ENCODE peak calls at places on chromosomes 13 and 19, in nine cellular contexts. I is tibial nerve, L is heart left ventricle, A is ovary, G is adrenal gland, R is lower leg skin, F is H1, U is IMR-90, W is body of pancreas. O is an unnamed sample.

GRCh38 chr13:47420568-47420967 is 523.7 kb upstream of the HTR2A start:
- DNase-seq in W (no peak), A (no peak), L (no peak), U (peak; percentile 49), I (no peak), F (no peak), G (peak; percentile 28), R (no peak), O (no peak)

GRCh38 chr19:10118960-10119359 is 739 bp downstream of the EIF3G start:
- DNase-seq in I (no peak), A (no peak), G (no peak), W (no peak), R (no peak), L (no peak), F (no peak), U (no peak), O (no peak)

GRCh38 chr19:40550951-40551350 is 25.7 kb upstream of the SHKBP1 start:
- DNase-seq in I (no peak), F (no peak), L (no peak), R (no peak), G (no peak), U (no peak), W (no peak), A (no peak), O (no peak)

GRCh38 chr13:27783111-27783510 is 9.2 kb upstream of the GSX1 start:
- DNase-seq in U (peak; percentile 8), F (no peak), I (no peak), G (no peak), A (no peak), W (peak; percentile 36), L (no peak), R (peak; percentile 71), O (peak; percentile 32)

GRCh38 chr19:28595722-28596121 is 617.2 kb downstream of the UQCRFS1 start:
- DNase-seq in G (no peak), F (no peak), R (no peak), A (no peak), I (no peak), W (no peak), L (no peak), U (no peak), O (no peak)

GRCh38 chr19:4437103-4437502 is 20.5 kb downstream of the UBXN6 start:
- DNase-seq in F (no peak), W (no peak), A (no peak), G (no peak), I (no peak), L (no peak), U (no peak), R (no peak), O (no peak)

GRCh38 chr19:51354742-51355148 is 11.4 kb downstream of the ETFB start:
- DNase-seq in F (peak; percentile 55), L (no peak), A (no peak), R (no peak), U (peak; percentile 19), W (no peak), G (no peak), I (no peak), O (peak; percentile 87)

GRCh38 chr19:33376423-33376822 is 2.9 kb downstream of the CEBPG start:
- DNase-seq in A (no peak), W (peak; percentile 79), L (peak; percentile 71), I (peak; percentile 71), U (peak; percentile 87), R (peak; percentile 95), F (no peak), G (no peak), O (no peak)

GRCh38 chr19:13731147-13731964 is 33.0 kb upstream of the MRI1 start:
- DNase-seq in R (peak; percentile 98), F (peak; percentile 98), W (peak; percentile 97), U (peak; percentile 98), L (peak; percentile 96), G (peak; percentile 96), I (peak; percentile 93), A (peak; percentile 96), O (peak; percentile 97)

GRCh38 chr13:23724196-23724970 is 154.2 kb downstream of the TNFRSF19 start:
- DNase-seq in G (no peak), R (no peak), U (peak; percentile 71), W (no peak), L (no peak), F (no peak), I (no peak), A (no peak), O (no peak)

GRCh38 chr19:49338023-49338677 is 2.9 kb downstream of the CD37 start:
- DNase-seq in I (no peak), G (peak; percentile 37), L (peak; percentile 19), A (peak; percentile 45), F (peak; percentile 75), U (no peak), W (no peak), R (peak; percentile 85), O (peak; percentile 12)

GRCh38 chr19:49889687-49890348 is 6.9 kb downstream of the IL4I1 start:
- DNase-seq in L (peak; percentile 76), I (peak; percentile 74), R (peak; percentile 94), G (peak; percentile 75), U (peak; percentile 61), W (peak; percentile 75), F (peak; percentile 94), A (peak; percentile 79), O (peak; percentile 79)

GRCh38 chr13:21813110-21813509 is 142.2 kb downstream of the FGF9 start:
- DNase-seq in L (no peak), A (no peak), G (no peak), F (no peak), U (no peak), R (no peak), W (no peak), I (no peak), O (no peak)

GRCh38 chr13:30545320-30545719 is 72.4 kb upstream of the USPL1 start:
- DNase-seq in G (no peak), A (no peak), L (no peak), F (no peak), U (no peak), I (no peak), W (no peak), R (no peak), O (no peak)

GRCh38 chr19:44308011-44308410 is 3.2 kb upstream of the ZNF235 start:
- DNase-seq in A (no peak), F (no peak), R (no peak), W (no peak), G (no peak), I (no peak), L (no peak), U (no peak), O (no peak)

GRCh38 chr19:33508941-33509614 is 12.5 kb downstream of the PEPD start:
- DNase-seq in A (no peak), R (no peak), L (no peak), G (no peak), U (no peak), F (no peak), I (no peak), W (no peak), O (no peak)

GRCh38 chr13:42466609-42467008 is 107.3 kb upstream of the TNFSF11 start:
- DNase-seq in G (no peak), A (no peak), R (no peak), W (no peak), I (no peak), F (no peak), U (no peak), L (no peak), O (no peak)

GRCh38 chr13:30047154-30047874 is 196.9 kb upstream of the UBL3 start:
- DNase-seq in W (no peak), I (no peak), F (peak; percentile 13), R (no peak), L (no peak), A (no peak), G (no peak), U (peak; percentile 11), O (no peak)

DNA sequence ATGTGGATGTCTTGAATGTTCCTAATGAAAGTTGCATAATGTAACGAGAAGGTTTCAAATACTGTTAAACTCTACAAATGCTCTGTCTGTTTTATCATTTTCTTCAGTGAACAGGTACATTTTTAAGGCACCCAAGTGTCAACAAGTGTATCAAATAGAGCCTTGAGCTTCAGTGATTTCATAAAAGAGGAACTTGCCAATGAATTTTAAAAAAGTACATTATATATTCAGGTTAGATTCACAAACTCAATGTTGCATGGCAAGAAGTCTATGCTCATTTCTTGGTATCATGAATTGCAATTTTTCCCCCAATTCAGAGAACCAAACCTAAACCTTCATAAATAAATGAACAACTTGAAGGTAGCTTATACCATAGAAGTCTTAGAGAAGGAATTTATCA is 838.8 kb downstream of the PCDH9 start:
- DNase-seq in L (no peak), A (no peak), R (no peak), G (no peak), I (no peak), U (no peak), F (no peak), W (no peak), O (no peak)
- H3K4me3 ChIP-seq in L (no peak overlapping the region), A (no peak overlapping the region), R (no peak overlapping the region), G (no peak overlapping the region), I (no peak overlapping the region), U (no peak overlapping the region), F (no peak overlapping the region), W (no peak overlapping the region), O (no peak overlapping the region)

DNA sequence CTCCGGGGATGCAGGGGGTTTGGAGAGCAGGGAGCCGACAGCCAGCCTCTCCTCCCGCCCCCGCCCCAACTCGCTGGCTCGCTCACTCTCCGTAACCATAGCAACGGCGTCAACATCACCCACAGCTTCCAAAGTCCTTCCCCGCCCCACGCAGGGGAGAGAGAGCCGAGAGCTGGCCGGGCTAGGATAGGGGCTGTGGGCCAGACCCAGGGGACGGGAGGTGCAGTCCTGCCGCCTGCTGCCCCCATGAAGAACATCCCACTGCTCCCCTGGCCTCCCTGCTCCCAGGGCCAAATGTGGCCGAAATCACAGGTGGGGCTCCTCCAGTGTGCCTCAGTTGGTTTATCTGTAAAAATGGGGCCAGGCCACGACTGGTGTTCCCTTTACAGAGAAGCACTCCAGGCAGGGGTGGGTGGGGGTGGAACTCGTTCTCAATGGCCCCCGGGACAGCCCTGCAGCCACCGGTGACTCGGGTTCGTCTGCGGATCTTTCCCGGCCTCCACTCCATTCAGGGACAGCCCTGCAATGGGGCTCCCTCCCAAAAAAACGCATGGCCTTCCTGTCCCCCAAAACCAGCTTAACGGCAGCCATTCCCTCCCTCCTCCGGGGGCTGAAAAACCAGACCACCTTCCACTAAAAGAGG is 3.1 kb downstream of the KLF16 start:
- DNase-seq in A (peak; percentile 82), L (peak; percentile 78), R (no peak), G (no peak), W (peak; percentile 62), F (peak; percentile 61), I (no peak), U (peak; percentile 81), O (peak; percentile 75)
- TF ChIP-seq POLR2A in A (peak; percentile 13), L (no peak), R (no peak), G (no peak), W (no peak), F (no peak), I (no peak), U (peak; percentile 66), O (no peak)

DNA sequence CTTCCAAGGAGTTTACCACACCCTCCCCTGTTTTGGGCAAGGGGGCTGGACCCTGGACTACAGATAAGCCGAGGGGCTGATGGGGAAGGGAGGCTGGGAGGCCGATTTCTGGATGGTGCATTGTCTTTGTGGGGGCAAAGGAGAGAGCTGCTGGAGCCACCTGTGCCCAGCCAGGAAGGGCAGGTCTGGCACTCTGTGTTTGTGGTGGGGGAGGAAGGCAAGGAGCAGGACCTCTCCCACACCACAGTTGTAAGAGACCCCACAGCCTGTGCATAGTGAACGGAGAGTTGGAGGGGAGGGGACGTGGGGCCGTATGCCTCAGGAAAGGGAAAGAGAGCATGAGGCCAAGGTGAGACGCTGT is 16.0 kb upstream of the PRR19 start:
- DNase-seq in W (no peak), U (no peak), L (no peak), R (peak; percentile 87), G (no peak), F (no peak), A (peak; percentile 39), I (no peak), O (no peak)
- H3K4me3 ChIP-seq in W (no peak overlapping the region), U (no peak overlapping the region), L (peak overlapping the region; percentile 60), R (no peak overlapping the region), G (no peak overlapping the region), F (no peak overlapping the region), A (peak overlapping the region; percentile 17), I (no peak overlapping the region), O (no peak overlapping the region)

GRCh38 chr19:738509-739128 is 12.3 kb upstream of the MISP start:
- DNase-seq in A (peak; percentile 29), I (no peak), W (no peak), L (no peak), F (no peak), R (no peak), U (no peak), G (no peak), O (no peak)
- TF ChIP-seq POLR2A in A (no peak), I (no peak), W (no peak), L (no peak), F (no peak), R (no peak), U (no peak), G (no peak), O (no peak)